ENCODE peak calls at places on chromosomes 13 and 19, in nine cellular contexts. P is breast epithelium, Y is lower leg skin, R is adrenal gland, H is vagina, T is stomach, L is heart left ventricle, U is transverse colon, J is spleen. Z is an unnamed sample.

GRCh38 chr19:46913852-46914430 is 53.1 kb downstream of the ARHGAP35 start:
- DNase-seq in P (no peak), Y (no peak), R (peak), H (no peak), T (no peak), L (no peak), U (no peak), J (no peak), Z (no peak)

GRCh38 chr13:105016266-105016665 is 1519.2 kb downstream of the EFNB2 start:
- DNase-seq in P (no peak), Y (no peak), R (no peak), H (no peak), T (no peak), L (no peak), U (no peak), J (no peak), Z (no peak)

GRCh38 chr13:70723732-70724131 is 615.5 kb upstream of the KLHL1 start:
- DNase-seq in P (no peak), Y (no peak), R (no peak), H (no peak), T (no peak), L (no peak), U (no peak), J (no peak), Z (no peak)

GRCh38 chr19:2488942-2489731 is 13.2 kb downstream of the GADD45B start:
- DNase-seq in P (no peak), Y (no peak), R (peak), H (no peak), T (peak), L (peak), U (peak), J (peak), Z (no peak)

GRCh38 chr13:31035162-31035951 is 102.9 kb downstream of the TEX26 start:
- DNase-seq in P (no peak), Y (no peak), R (no peak), H (no peak), T (no peak), L (no peak), U (no peak), J (no peak), Z (no peak)

GRCh38 chr13:34435338-34435737 is 506.7 kb upstream of the NBEA start:
- DNase-seq in P (no peak), Y (no peak), R (peak), H (no peak), T (no peak), L (no peak), U (no peak), J (no peak), Z (no peak)

GRCh38 chr19:14167594-14168138 is 31.3 kb upstream of the ASF1B start:
- DNase-seq in P (no peak), Y (no peak), R (no peak), H (no peak), T (no peak), L (peak), U (no peak), J (no peak), Z (no peak)

GRCh38 chr19:40586611-40587010 is 9.9 kb downstream of the SHKBP1 start:
- DNase-seq in P (no peak), Y (no peak), R (no peak), H (no peak), T (no peak), L (no peak), U (no peak), J (peak), Z (no peak)

GRCh38 chr19:29741776-29742175 is 26.7 kb upstream of the C19orf12 start:
- DNase-seq in P (no peak), Y (no peak), R (no peak), H (no peak), T (no peak), L (no peak), U (no peak), J (no peak), Z (no peak)

GRCh38 chr19:44753932-44754742 is 5.6 kb downstream of the BCL3 start:
- DNase-seq in P (peak), Y (peak), R (peak), H (no peak), T (peak), L (peak), U (peak), J (peak), Z (peak)
- TF ChIP-seq POLR2A in P (no peak), Y (no peak), R (no peak), H (no peak), T (no peak), L (no peak), U (peak), J (peak), Z (no peak)

DNA sequence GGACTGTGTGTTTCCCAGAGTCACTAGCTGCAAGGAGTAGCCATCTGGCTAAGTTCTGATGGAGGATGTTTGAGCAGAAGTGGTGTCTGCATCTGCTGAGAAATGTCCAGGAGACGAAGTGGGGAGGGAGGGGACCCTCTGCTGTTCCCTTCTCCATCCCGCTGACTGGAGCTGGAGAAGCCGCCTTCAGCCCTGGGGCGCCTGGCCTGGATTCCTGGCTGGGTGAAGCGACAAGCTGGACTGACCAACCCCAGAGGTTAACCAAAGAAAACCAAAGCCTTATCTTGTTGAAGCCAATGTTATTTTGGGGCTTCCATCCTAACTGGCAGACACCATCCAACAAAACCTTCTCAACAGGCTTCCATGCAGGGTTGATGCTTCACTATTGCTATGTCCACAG is 67.6 kb downstream of the SLC7A1 start:
- DNase-seq in P (no peak), Y (no peak), R (no peak), H (no peak), T (no peak), L (no peak), U (no peak), J (no peak), Z (no peak)
- TF ChIP-seq POLR2A in P (no peak), Y (no peak), R (no peak), H (no peak), T (no peak), L (no peak), U (no peak), J (no peak), Z (no peak)

DNA sequence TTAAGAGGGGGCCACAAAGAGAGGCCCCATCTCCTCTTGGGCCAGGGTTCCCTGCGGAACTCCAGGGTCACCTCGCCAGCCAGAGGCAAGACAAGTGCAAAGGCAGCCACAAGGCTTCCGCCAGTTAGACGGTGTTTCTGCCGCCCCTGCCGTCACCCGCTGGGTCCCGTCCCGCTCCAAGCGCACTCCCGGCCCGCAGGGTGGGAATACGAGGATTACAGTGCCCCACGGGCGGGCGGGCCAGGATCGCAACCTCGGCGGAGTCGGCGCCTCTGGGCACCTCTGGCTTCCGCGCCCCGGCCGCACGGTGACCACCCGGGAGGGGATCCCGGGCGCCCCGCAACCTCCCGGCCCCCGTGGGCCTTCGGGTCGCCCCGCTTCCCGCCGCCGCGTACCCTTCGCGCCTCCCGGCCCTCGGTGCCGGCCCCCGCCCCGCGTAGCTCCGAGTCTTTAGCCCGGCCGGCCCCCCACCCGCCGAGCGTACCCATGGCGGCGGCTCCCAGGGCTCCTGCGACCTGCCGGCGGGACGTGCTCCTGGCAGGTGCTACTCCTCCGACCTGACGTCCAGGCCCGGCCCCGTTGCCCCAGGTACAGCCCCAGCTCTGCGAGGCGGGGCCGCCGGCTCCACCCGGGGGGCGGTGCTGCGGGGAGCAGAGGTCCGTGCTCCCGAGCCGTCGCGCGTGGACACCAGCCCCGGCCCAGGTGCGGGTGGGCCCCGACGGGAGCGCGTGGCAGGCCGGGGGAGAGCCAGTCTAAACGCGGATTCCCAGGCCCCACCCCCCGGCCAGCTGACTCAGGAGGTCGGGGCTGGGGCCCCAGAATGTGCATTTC is at the start of gene SLC15A1:
- DNase-seq in P (no peak), Y (peak), R (no peak), H (no peak), T (no peak), L (no peak), U (peak), J (no peak), Z (no peak)
- TF ChIP-seq POLR2A in P (no peak), Y (no peak), R (no peak), H (no peak), T (no peak), L (no peak), U (no peak), J (no peak), Z (no peak)

GRCh38 chr19:54158812-54159351 is 639 bp downstream of the LENG1 start:
- DNase-seq in P (no peak), Y (no peak), R (no peak), H (no peak), T (no peak), L (no peak), U (no peak), J (no peak), Z (no peak)

GRCh38 chr19:54160182-54160811 is 776 bp upstream of the LENG1 start:
- DNase-seq in P (no peak), Y (no peak), R (no peak), H (no peak), T (no peak), L (no peak), U (no peak), J (peak), Z (no peak)

GRCh38 chr19:54156953-54157352 is 2.6 kb downstream of the LENG1 start:
- DNase-seq in P (no peak), Y (no peak), R (no peak), H (no peak), T (no peak), L (no peak), U (no peak), J (no peak), Z (no peak)

GRCh38 chr19:54160948-54161347 is 1.4 kb upstream of the LENG1 start:
- DNase-seq in P (no peak), Y (no peak), R (no peak), H (no peak), T (no peak), L (no peak), U (no peak), J (no peak), Z (no peak)

DNA sequence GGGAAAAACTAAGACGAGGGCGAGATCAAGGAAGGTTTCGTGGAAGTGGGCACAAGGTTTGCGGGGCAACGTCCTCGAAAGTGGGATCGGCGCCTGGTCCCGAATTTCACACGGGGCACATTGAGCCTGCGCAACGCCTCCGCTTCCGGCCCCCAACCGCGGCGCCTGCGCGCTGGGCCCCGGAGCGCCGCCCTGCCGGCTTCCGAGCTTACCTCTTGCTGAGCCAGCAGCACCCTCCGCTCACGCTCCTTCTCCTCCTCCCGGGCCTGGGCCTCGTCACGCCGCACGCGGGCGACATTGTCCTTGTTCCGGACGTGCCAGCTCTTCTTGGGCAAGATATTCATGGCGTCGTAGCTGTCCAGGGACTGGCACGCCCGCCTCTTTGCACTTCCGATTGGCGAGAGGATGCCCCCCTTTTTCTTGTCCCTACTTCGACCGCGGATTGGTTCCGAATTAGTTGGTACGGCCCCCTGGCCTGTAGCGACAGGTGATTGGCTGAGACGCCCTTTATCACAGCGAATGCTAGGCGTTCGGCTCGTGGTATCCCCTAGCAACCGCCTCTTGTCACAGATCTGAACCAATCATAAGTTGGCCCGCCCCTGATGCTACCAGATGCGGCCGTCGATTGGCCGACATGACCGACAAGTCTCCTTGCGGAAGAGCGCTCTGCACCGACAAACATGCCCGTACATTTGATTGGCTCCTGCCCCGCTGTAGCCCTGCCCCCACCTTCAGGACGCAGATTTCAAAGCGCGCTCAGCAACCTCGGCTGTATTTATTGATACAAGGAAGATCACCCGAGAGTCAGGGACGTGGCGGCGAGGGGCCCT is at the start of gene LENG1:
- DNase-seq in P (peak), Y (peak), R (peak), H (peak), T (peak), L (peak), U (peak), J (peak), Z (peak)
- TF ChIP-seq POLR2A in P (peak), Y (peak), R (peak), H (no peak), T (no peak), L (no peak), U (peak), J (peak), Z (peak)